ENCODE peak calls at places on chromosome 1, in nine cellular contexts. T is upper lobe of left lung, Q is endothelial cell of umbilical vein, N is IMR-90, M is fibroblast of pulmonary artery, L is PC-3, P is foreskin fibroblast, H is AG04450, S is astrocyte of the spinal cord. A is an unnamed sample.

GRCh38 chr1:25473653-25474225 is 43.0 kb downstream of the MACO1 start:
- DNase-seq in T (no peak), Q (no peak), N (no peak), M (no peak), L (no peak), P (no peak), H (no peak), S (no peak), A (no peak)

GRCh38 chr1:161082996-161083742 is 6.2 kb downstream of the NECTIN4 start:
- DNase-seq in T (peak), Q (no peak), N (peak), M (peak), L (peak), P (peak), H (peak), S (peak), A (peak)

GRCh38 chr1:52523376-52523775 is 29.5 kb downstream of the TUT4 start:
- DNase-seq in T (no peak), Q (no peak), N (peak), M (peak), L (no peak), P (no peak), H (peak), S (peak), A (peak)

GRCh38 chr1:205810448-205811157 is 2.4 kb downstream of the SLC41A1 start:
- DNase-seq in T (no peak), Q (no peak), N (no peak), M (peak), L (peak), P (peak), H (no peak), S (peak), A (no peak)

GRCh38 chr1:228765543-228765942 is 30.3 kb downstream of the RHOU start:
- DNase-seq in T (peak), Q (no peak), N (no peak), M (no peak), L (no peak), P (no peak), H (no peak), S (no peak), A (no peak)

GRCh38 chr1:54167422-54168139 is 14.8 kb upstream of the CDCP2 start:
- DNase-seq in T (no peak), Q (no peak), N (peak), M (peak), L (peak), P (peak), H (peak), S (peak), A (no peak)

GRCh38 chr1:186577633-186578032 is 102.6 kb downstream of the PTGS2 start:
- DNase-seq in T (no peak), Q (no peak), N (no peak), M (no peak), L (no peak), P (no peak), H (no peak), S (no peak), A (no peak)

GRCh38 chr1:8516278-8516777 is 198.4 kb downstream of the SLC45A1 start:
- DNase-seq in T (no peak), Q (no peak), N (no peak), M (no peak), L (no peak), P (no peak), H (no peak), S (no peak), A (no peak)

GRCh38 chr1:98098473-98098872 is 177.6 kb upstream of the DPYD start:
- DNase-seq in T (no peak), Q (no peak), N (no peak), M (no peak), L (no peak), P (no peak), H (no peak), S (no peak), A (no peak)

GRCh38 chr1:92859400-92860039 is 27.7 kb downstream of the RPL5 start:
- DNase-seq in T (no peak), Q (no peak), N (no peak), M (no peak), L (no peak), P (no peak), H (no peak), S (no peak), A (no peak)
- H3K4me3 ChIP-seq in T (no peak), Q (no peak), N (no peak), M (no peak), L (peak), P (no peak), H (no peak), S (no peak), A (no peak)

GRCh38 chr1:173255214-173255813 is 48.2 kb upstream of the TNFSF4 start:
- DNase-seq in T (no peak), Q (peak), N (peak), M (peak), L (peak), P (peak), H (peak), S (peak), A (peak)
- TF ChIP-seq CTCF in T (peak), Q (peak), N (peak), M (peak), L (peak), P (peak), H (peak), S (peak), A (peak)

GRCh38 chr1:36093226-36093625 is 4.5 kb downstream of the ADPRS start:
- DNase-seq in T (no peak), Q (no peak), N (no peak), M (no peak), L (no peak), P (no peak), H (no peak), S (no peak), A (no peak)
- H3K4me3 ChIP-seq in T (no peak), Q (no peak), N (no peak), M (no peak), L (no peak), P (no peak), H (no peak), S (no peak), A (no peak)

GRCh38 chr1:201982923-201983805 is 716 bp downstream of the RNPEP start:
- DNase-seq in T (peak), Q (peak), N (peak), M (peak), L (peak), P (peak), H (peak), S (peak), A (peak)
- TF ChIP-seq CTCF in T (peak), Q (no peak), N (peak), M (peak), L (peak), P (peak), H (peak), S (no peak), A (peak)

A was measured in astrocyte of the cerebellum.